ENCODE peak calls at places on chromosome 5, in ten cellular contexts. N, B, F, I, V, H, J, Z, L and A are unnamed samples.

GRCh38 chr5:157266286-157267007 is 524 bp downstream of the CYFIP2 start:
- DNase-seq in H (no peak), L (peak), V (no peak), I (peak), J (peak), N (peak), B (no peak), F (peak), Z (peak), A (no peak)

GRCh38 chr5:89047591-89047990 is 164.6 kb upstream of the MEF2C start:
- DNase-seq in Z (no peak), L (no peak), B (no peak), F (no peak), N (no peak), J (no peak), V (no peak), I (no peak), H (no peak), A (no peak)

GRCh38 chr5:67133781-67134180 is 62.8 kb downstream of the CD180 start:
- DNase-seq in H (no peak), B (no peak), J (no peak), Z (no peak), F (no peak), L (no peak), I (no peak), N (no peak), V (no peak), A (no peak)

GRCh38 chr5:157459715-157460599 is at the start of gene NIPAL4:
- DNase-seq in H (no peak), Z (peak), L (peak), I (peak), J (no peak), N (no peak), F (peak), B (peak), V (no peak), A (no peak)

GRCh38 chr5:147188200-147189108 is 46.4 kb upstream of the STK32A start:
- DNase-seq in L (peak), J (no peak), F (peak), N (no peak), H (peak), I (peak), Z (no peak), V (peak), B (peak), A (peak)

GRCh38 chr5:150630459-150631325 is 9.8 kb upstream of the SYNPO start:
- DNase-seq in Z (no peak), V (no peak), J (no peak), F (no peak), L (no peak), B (no peak), H (no peak), N (no peak), I (no peak), A (no peak)

GRCh38 chr5:136062563-136063274 is 33.9 kb downstream of the TGFBI start:
- DNase-seq in B (peak), F (peak), I (peak), J (no peak), N (no peak), L (peak), Z (no peak), H (peak), V (no peak), A (peak)

GRCh38 chr5:156474251-156474650 is 147.3 kb downstream of the SGCD start:
- DNase-seq in Z (no peak), H (peak), N (no peak), F (peak), I (no peak), B (no peak), L (no peak), J (no peak), V (no peak), A (peak)

GRCh38 chr5:170121321-170121720 is 15.6 kb downstream of the FOXI1 start:
- DNase-seq in I (no peak), L (no peak), H (peak), B (no peak), N (no peak), Z (no peak), F (no peak), J (no peak), V (no peak), A (peak)

GRCh38 chr5:169161022-169161680 is 139.8 kb downstream of the SLIT3 start:
- DNase-seq in Z (no peak), J (no peak), B (peak), I (no peak), L (no peak), F (peak), N (no peak), H (peak), V (peak), A (peak)

GRCh38 chr5:178114325-178115135 is 1.2 kb downstream of the N4BP3 start:
- DNase-seq in I (no peak), B (no peak), N (peak), F (peak), V (no peak), Z (no peak), J (peak), H (no peak), L (no peak), A (no peak)

GRCh38 chr5:90898330-90899013 is 339.9 kb downstream of the ADGRV1 start:
- DNase-seq in V (no peak), N (no peak), J (no peak), F (no peak), I (no peak), L (no peak), B (no peak), Z (no peak), H (peak), A (peak)

GRCh38 chr5:16713386-16713928 is 96.7 kb upstream of the RETREG1 start:
- DNase-seq in B (no peak), F (peak), L (no peak), Z (no peak), V (no peak), J (no peak), I (peak), H (no peak), N (no peak), A (peak)

GRCh38 chr5:116133281-116133680 is 48.5 kb downstream of the COMMD10 start:
- DNase-seq in J (no peak), N (no peak), B (no peak), F (no peak), H (no peak), I (no peak), Z (no peak), L (no peak), V (no peak), A (no peak)

GRCh38 chr5:57778528-57779175 is 296.0 kb upstream of the ACTBL2 start:
- DNase-seq in H (no peak), F (peak), B (peak), N (no peak), Z (no peak), L (no peak), I (no peak), V (no peak), J (no peak), A (no peak)

GRCh38 chr5:112995764-112996618 is 19.4 kb downstream of the DCP2 start:
- DNase-seq in L (peak), I (peak), V (peak), F (peak), B (peak), Z (peak), J (peak), N (peak), H (peak), A (peak)

GRCh38 chr5:141848771-141849370 is 29.3 kb downstream of the PCDH1 start:
- DNase-seq in B (peak), H (peak), J (peak), F (no peak), L (peak), N (peak), V (peak), Z (peak), I (peak), A (peak)

GRCh38 chr5:179860301-179860700 is 1.7 kb upstream of the MRNIP start:
- DNase-seq in F (no peak), N (no peak), B (no peak), V (no peak), H (no peak), J (no peak), Z (no peak), I (no peak), L (no peak), A (no peak)

GRCh38 chr5:151239237-151239861 is 13.6 kb upstream of the GM2A start:
- DNase-seq in V (peak), H (no peak), B (peak), J (peak), L (peak), N (peak), Z (peak), I (peak), F (peak), A (peak)

GRCh38 chr5:149794338-149795023 is 64.4 kb downstream of the PPARGC1B start:
- DNase-seq in N (no peak), H (no peak), F (no peak), V (no peak), B (no peak), I (no peak), J (no peak), Z (no peak), L (no peak), A (no peak)

GRCh38 chr5:175867587-175868347 is 3.6 kb upstream of the CPLX2 start:
- DNase-seq in V (no peak), H (no peak), F (peak), I (peak), B (peak), J (no peak), Z (no peak), L (no peak), N (no peak), A (no peak)

GRCh38 chr5:17918373-17919104 is 284.3 kb downstream of the TAF11L14 start:
- DNase-seq in Z (no peak), B (peak), V (no peak), I (no peak), F (peak), H (peak), J (no peak), N (no peak), L (no peak), A (no peak)

GRCh38 chr5:147382776-147383175 is 127.1 kb downstream of the DPYSL3 start:
- DNase-seq in V (no peak), F (no peak), L (no peak), Z (no peak), B (no peak), H (no peak), J (no peak), I (no peak), N (no peak), A (peak)

GRCh38 chr5:77180167-77181081 is 30.1 kb upstream of the PDE8B start:
- DNase-seq in F (peak), H (no peak), I (peak), N (no peak), Z (peak), L (peak), B (no peak), J (no peak), V (no peak), A (no peak)

GRCh38 chr5:148379340-148379739 is 4.4 kb upstream of the FBXO38 start:
- DNase-seq in F (no peak), J (no peak), B (no peak), H (no peak), V (no peak), Z (no peak), L (no peak), I (no peak), N (no peak), A (no peak)

GRCh38 chr5:175821790-175822211 is 49.6 kb upstream of the CPLX2 start:
- DNase-seq in J (no peak), B (peak), V (no peak), H (no peak), Z (no peak), I (no peak), F (no peak), N (no peak), L (peak), A (no peak)

GRCh38 chr5:39376293-39376714 is 12.0 kb upstream of the C9 start:
- DNase-seq in F (peak), H (peak), I (peak), B (peak), N (no peak), J (no peak), L (peak), Z (no peak), V (peak), A (peak)

GRCh38 chr5:11803436-11803835 is 100.8 kb downstream of the CTNND2 start:
- DNase-seq in H (no peak), V (no peak), N (no peak), J (no peak), Z (no peak), I (no peak), F (no peak), B (no peak), L (no peak), A (no peak)

GRCh38 chr5:158807947-158808346 is 291.8 kb downstream of the EBF1 start:
- DNase-seq in L (no peak), N (no peak), H (no peak), Z (no peak), F (no peak), V (no peak), I (no peak), B (peak), J (no peak), A (peak)

GRCh38 chr5:52392321-52392720 is 395.4 kb upstream of the ITGA1 start:
- DNase-seq in L (no peak), I (no peak), B (no peak), H (no peak), N (no peak), F (no peak), Z (no peak), V (no peak), J (no peak), A (no peak)

GRCh38 chr5:72366324-72366976 is 46.3 kb downstream of the PTCD2 start:
- DNase-seq in V (peak), Z (no peak), I (peak), J (peak), N (no peak), L (peak), H (peak), F (peak), B (peak), A (peak)

GRCh38 chr5:81121836-81122235 is 111.3 kb upstream of the CKMT2 start:
- DNase-seq in I (no peak), Z (no peak), J (no peak), N (no peak), F (no peak), L (no peak), V (no peak), H (no peak), B (no peak), A (no peak)

GRCh38 chr5:98651715-98652114 is 121.7 kb upstream of the RGMB start:
- DNase-seq in B (no peak), F (no peak), I (no peak), J (no peak), Z (no peak), L (no peak), V (no peak), H (peak), N (no peak), A (peak)

GRCh38 chr5:14400085-14400484 is 181.5 kb upstream of the OTULINL start:
- DNase-seq in I (no peak), Z (no peak), B (no peak), N (no peak), H (peak), J (no peak), V (no peak), F (no peak), L (no peak), A (peak)

GRCh38 chr5:76679231-76679630 is 36.7 kb upstream of the F2R start:
- DNase-seq in L (no peak), F (no peak), V (no peak), N (no peak), B (no peak), I (no peak), Z (no peak), J (no peak), H (no peak), A (peak)

GRCh38 chr5:93899026-93899600 is 157.7 kb upstream of the POU5F2 start:
- DNase-seq in J (no peak), I (no peak), B (peak), N (no peak), H (peak), F (peak), L (peak), Z (no peak), V (no peak), A (peak)

GRCh38 chr5:163445345-163445744 is 8.0 kb downstream of the CCNG1 start:
- DNase-seq in J (no peak), F (no peak), V (no peak), L (no peak), B (no peak), N (no peak), I (no peak), H (no peak), Z (no peak), A (no peak)

GRCh38 chr5:58466939-58467338 is 7.1 kb upstream of the PLK2 start:
- DNase-seq in I (no peak), L (peak), N (no peak), J (no peak), F (peak), H (peak), Z (no peak), V (no peak), B (peak), A (peak)

GRCh38 chr5:123916331-123917121 is 404.5 kb downstream of the CSNK1G3 start:
- DNase-seq in B (no peak), L (no peak), H (peak), J (no peak), F (no peak), Z (no peak), I (no peak), N (no peak), V (no peak), A (peak)

GRCh38 chr5:171681061-171681460 is 104.6 kb upstream of the SMIM23 start:
- DNase-seq in B (no peak), J (no peak), I (no peak), F (no peak), L (no peak), N (no peak), Z (no peak), V (no peak), H (no peak), A (no peak)

GRCh38 chr5:171681667-171682066 is 104.0 kb upstream of the SMIM23 start:
- DNase-seq in H (peak), L (no peak), Z (no peak), N (no peak), I (no peak), B (no peak), V (no peak), F (no peak), J (no peak), A (peak)

GRCh38 chr5:171682801-171683200 is 102.8 kb upstream of the SMIM23 start:
- DNase-seq in L (no peak), F (no peak), H (no peak), N (no peak), J (no peak), B (no peak), I (no peak), V (no peak), Z (no peak), A (no peak)

GRCh38 chr5:171678631-171679030 is 107.0 kb upstream of the SMIM23 start:
- DNase-seq in Z (no peak), N (no peak), B (no peak), H (no peak), F (no peak), I (no peak), L (no peak), J (no peak), V (no peak), A (no peak)

DNA sequence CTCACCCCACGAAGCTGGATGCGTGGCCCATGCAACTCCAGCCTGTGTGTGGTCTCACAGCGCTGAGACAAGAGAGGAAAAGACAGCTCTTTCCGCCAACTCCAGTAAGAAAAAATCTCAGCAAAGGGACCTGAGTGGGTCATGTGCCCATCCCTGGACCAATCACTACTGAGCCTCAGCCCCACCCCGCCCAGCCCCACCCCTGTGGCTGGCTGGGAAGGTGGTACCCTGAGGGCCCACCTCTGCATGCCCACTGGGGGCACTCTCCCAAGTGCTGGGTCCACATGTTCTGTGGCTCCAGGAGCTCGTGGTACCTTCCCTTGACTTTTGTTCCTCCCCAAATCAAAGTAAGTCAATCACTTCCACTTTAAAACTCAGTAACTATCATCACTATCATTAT is 105.1 kb upstream of the SMIM23 start:
- DNase-seq in Z (no peak), F (no peak), B (no peak), J (no peak), L (no peak), I (no peak), H (no peak), N (no peak), V (no peak), A (no peak)
- TF ChIP-seq CTCF in Z (no peak), F (peak), B (no peak), J (no peak), L (no peak), I (no peak), H (no peak), N (no peak), V (no peak), A (no peak)

DNA sequence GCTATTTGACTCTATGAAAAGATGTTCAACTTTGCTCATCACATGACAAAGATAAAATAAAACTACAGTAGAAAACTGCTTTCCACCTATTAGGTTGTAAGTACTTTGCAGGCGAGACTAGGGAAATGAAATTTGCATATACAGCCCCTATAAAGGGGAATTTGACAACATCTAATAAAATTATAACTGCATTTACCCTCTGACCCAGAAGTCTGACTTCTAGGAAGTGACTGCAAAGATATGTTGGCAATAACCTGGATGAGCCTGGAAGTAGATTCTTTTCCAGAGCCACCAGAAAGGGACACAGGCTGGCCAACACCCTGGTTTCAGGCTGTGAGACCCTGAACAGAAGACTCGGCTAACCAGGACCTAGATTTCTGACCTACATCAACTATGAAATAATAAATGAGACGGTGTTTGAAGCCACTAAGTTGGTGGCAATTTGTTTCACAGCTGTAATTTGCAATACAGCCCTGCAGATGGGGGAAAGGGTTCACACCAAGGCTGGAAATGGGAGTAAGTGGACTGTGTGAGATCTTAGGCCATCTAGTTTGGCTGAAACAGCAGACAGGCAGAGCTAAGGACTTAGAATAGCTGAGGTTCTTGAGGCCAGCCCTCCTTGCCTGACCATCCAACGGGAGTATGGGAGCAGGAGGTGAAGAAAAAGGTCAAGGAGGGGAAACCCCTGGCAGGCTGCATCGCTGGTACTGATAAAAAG is 106.6 kb downstream of the SIL1 start:
- DNase-seq in F (peak), L (no peak), N (no peak), V (no peak), B (no peak), I (no peak), Z (no peak), H (no peak), J (no peak), A (peak)
- TF ChIP-seq CTCF in F (peak), L (peak), N (no peak), V (no peak), B (no peak), I (no peak), Z (no peak), H (no peak), J (no peak), A (peak)

GRCh38 chr5:4511996-4512656 is 628.0 kb upstream of the ADAMTS16 start:
- DNase-seq in N (no peak), Z (peak), H (peak), F (peak), I (peak), B (peak), J (no peak), V (peak), L (no peak), A (peak)
- TF ChIP-seq CTCF in N (no peak), Z (no peak), H (peak), F (peak), I (no peak), B (peak), J (no peak), V (no peak), L (no peak), A (peak)

GRCh38 chr5:160646033-160646432 is 206.0 kb downstream of the ATP10B start:
- DNase-seq in L (no peak), J (no peak), I (no peak), H (no peak), B (no peak), F (no peak), N (no peak), Z (no peak), V (no peak), A (no peak)

GRCh38 chr5:160651682-160652645 is 200.0 kb downstream of the ATP10B start:
- DNase-seq in L (no peak), I (no peak), J (no peak), N (no peak), H (no peak), Z (no peak), V (no peak), B (no peak), F (no peak), A (no peak)

GRCh38 chr5:160643588-160643987 is 208.4 kb downstream of the ATP10B start:
- DNase-seq in I (no peak), N (no peak), J (no peak), L (no peak), V (no peak), B (no peak), F (no peak), H (no peak), Z (no peak), A (no peak)

GRCh38 chr5:160649304-160649703 is 202.7 kb downstream of the ATP10B start:
- DNase-seq in N (no peak), H (peak), J (no peak), Z (no peak), I (peak), B (no peak), F (peak), V (no peak), L (no peak), A (no peak)
- TF ChIP-seq CTCF in N (no peak), H (peak), J (no peak), Z (no peak), I (no peak), B (no peak), F (peak), V (no peak), L (peak), A (peak)

DNA sequence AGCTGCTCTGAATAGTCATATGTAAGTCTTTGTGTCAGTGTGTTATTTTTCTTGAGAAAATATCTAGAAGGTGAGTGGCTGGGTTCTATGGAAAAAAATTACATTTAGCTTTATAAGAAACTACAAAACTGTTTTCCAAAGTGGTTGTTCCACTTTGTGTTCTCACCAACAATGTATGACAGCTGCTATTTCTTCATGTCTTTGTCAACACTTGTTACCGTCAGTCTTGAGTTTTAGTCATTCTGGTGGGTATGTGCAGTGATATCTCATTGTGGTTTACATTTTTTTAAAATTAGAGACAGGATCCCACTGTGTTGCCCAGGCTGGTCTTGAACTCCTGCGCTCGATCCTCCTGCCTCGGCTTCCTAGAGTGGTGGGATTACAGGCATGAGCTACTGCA is 246.4 kb downstream of the PJA2 start:
- DNase-seq in N (no peak), F (no peak), J (no peak), V (no peak), H (peak), I (no peak), B (no peak), L (no peak), Z (no peak), A (peak)
- TF ChIP-seq CTCF in N (no peak), F (no peak), J (no peak), V (no peak), H (no peak), I (no peak), B (no peak), L (no peak), Z (no peak), A (no peak)